ENCODE peak calls at places on chromosomes 2 and 18, in six cellular contexts. M, O, J, G, A and W are unnamed samples.

GRCh38 chr2:168843253-168843652 is 40.8 kb downstream of the NOSTRIN start:
- DNase-seq in M (no peak), O (no peak), J (no peak), G (no peak), A (no peak), W (no peak)

GRCh38 chr2:1602359-1603010 is 141.8 kb downstream of the PXDN start:
- DNase-seq in M (peak; percentile 32), O (no peak), J (no peak), G (no peak), A (no peak), W (no peak)

GRCh38 chr2:98917031-98917459 is 19.0 kb downstream of the CRACDL start:
- DNase-seq in M (no peak), O (no peak), J (no peak), G (peak; percentile 36), A (no peak), W (peak; percentile 84)

GRCh38 chr2:237092920-237093781 is 7.5 kb downstream of the COPS8 start:
- DNase-seq in M (no peak), O (peak; percentile 29), J (no peak), G (no peak), A (peak; percentile 48), W (peak; percentile 48)

GRCh38 chr2:31000970-31001369 is 137.3 kb downstream of the GALNT14 start:
- DNase-seq in M (no peak), O (peak; percentile 65), J (no peak), G (no peak), A (no peak), W (no peak)

GRCh38 chr2:235551965-235552364 is 58.1 kb downstream of the AGAP1 start:
- DNase-seq in M (no peak), O (peak; percentile 52), J (peak; percentile 25), G (peak; percentile 31), A (peak; percentile 66), W (peak; percentile 36)

GRCh38 chr2:234571620-234572407 is 74.9 kb upstream of the ARL4C start:
- DNase-seq in M (no peak), O (no peak), J (no peak), G (no peak), A (no peak), W (no peak)

GRCh38 chr18:28854964-28855363 is 678.0 kb upstream of the CDH2 start:
- DNase-seq in M (no peak), O (no peak), J (no peak), G (no peak), A (no peak), W (peak; percentile 23)

GRCh38 chr2:229715895-229716507 is 1.6 kb upstream of the DNER start:
- DNase-seq in M (no peak), O (peak; percentile 37), J (no peak), G (peak; percentile 40), A (peak; percentile 49), W (peak; percentile 37)

GRCh38 chr2:186687774-186688173 is 6.1 kb upstream of the FAM171B start:
- DNase-seq in M (no peak), O (no peak), J (no peak), G (no peak), A (no peak), W (no peak)

GRCh38 chr18:47420130-47420529 is 168.7 kb upstream of the SKOR2 start:
- DNase-seq in M (no peak), O (no peak), J (no peak), G (no peak), A (no peak), W (no peak)

GRCh38 chr2:220998156-220998555 is 573.9 kb downstream of the EPHA4 start:
- DNase-seq in M (no peak), O (no peak), J (no peak), G (no peak), A (no peak), W (no peak)

GRCh38 chr2:25505630-25506029 is 163.9 kb upstream of the DNMT3A start:
- DNase-seq in M (no peak), O (no peak), J (no peak), G (no peak), A (no peak), W (peak; percentile 24)

GRCh38 chr2:65349863-65350262 is 82.5 kb downstream of the SPRED2 start:
- DNase-seq in M (no peak), O (peak; percentile 65), J (peak; percentile 51), G (no peak), A (peak; percentile 32), W (peak; percentile 40)

GRCh38 chr2:18267501-18267900 is 293.0 kb downstream of the RDH14 start:
- DNase-seq in M (no peak), O (no peak), J (no peak), G (no peak), A (no peak), W (no peak)

GRCh38 chr2:206802654-206803514 is 37.5 kb downstream of the FASTKD2 start:
- DNase-seq in M (no peak), O (no peak), J (no peak), G (peak; percentile 26), A (no peak), W (no peak)

GRCh38 chr2:181145645-181146044 is 165.2 kb downstream of the UBE2E3 start:
- DNase-seq in M (peak; percentile 46), O (no peak), J (no peak), G (no peak), A (no peak), W (no peak)

GRCh38 chr2:76044701-76045100 is 334.0 kb upstream of the GCFC2 start:
- DNase-seq in M (no peak), O (no peak), J (no peak), G (no peak), A (no peak), W (no peak)

GRCh38 chr2:108396845-108397244 is 19.1 kb downstream of the SULT1C4 start:
- DNase-seq in M (no peak), O (no peak), J (no peak), G (no peak), A (no peak), W (peak; percentile 39)

GRCh38 chr2:195769975-195770374 is 112.9 kb downstream of the SLC39A10 start:
- DNase-seq in M (no peak), O (no peak), J (no peak), G (no peak), A (no peak), W (no peak)

GRCh38 chr2:10584843-10585475 is 104.8 kb downstream of the NOL10 start:
- DNase-seq in M (no peak), O (no peak), J (no peak), G (peak; percentile 16), A (no peak), W (peak; percentile 96)

GRCh38 chr2:239466755-239467271 is 66.0 kb upstream of the HDAC4 start:
- DNase-seq in M (peak; percentile 39), O (no peak), J (no peak), G (no peak), A (no peak), W (no peak)